ENCODE peak calls at places on chromosome 1, in eight cellular contexts. Y is lung; T is endodermal cell; D is neural progenitor cell; J is GM20000; S is LNCaP clone FGC; I is CD8-positive, alpha-beta T cell; K is BJ. O is an unnamed sample.

GRCh38 chr1:11528636-11529121 is 49.7 kb downstream of the DISP3 start:
- DNase-seq in Y (no peak), T (peak), D (no peak), J (no peak), S (no peak), I (no peak), K (no peak), O (no peak)

GRCh38 chr1:37020653-37021277 is 13.6 kb downstream of the GRIK3 start:
- DNase-seq in Y (no peak), T (peak), D (peak), J (no peak), S (no peak), I (no peak), K (no peak), O (no peak)

GRCh38 chr1:1285618-1286311 is 5.5 kb downstream of the SCNN1D start:
- DNase-seq in Y (no peak), T (peak), D (no peak), J (no peak), S (no peak), I (peak), K (no peak), O (no peak)

GRCh38 chr1:214427871-214428277 is 123.5 kb downstream of the PTPN14 start:
- DNase-seq in Y (no peak), T (no peak), D (no peak), J (peak), S (no peak), I (peak), K (peak), O (peak)

GRCh38 chr1:115182012-115182715 is 92.9 kb upstream of the TSPAN2 start:
- DNase-seq in Y (no peak), T (no peak), D (no peak), J (no peak), S (no peak), I (no peak), K (no peak), O (no peak)

GRCh38 chr1:206041640-206042039 is 11.3 kb upstream of the RHEX start:
- DNase-seq in Y (no peak), T (peak), D (peak), J (no peak), S (no peak), I (no peak), K (no peak), O (peak)

GRCh38 chr1:86741947-86742572 is 37.7 kb downstream of the SH3GLB1 start:
- DNase-seq in Y (no peak), T (no peak), D (peak), J (peak), S (no peak), I (peak), K (no peak), O (peak)

GRCh38 chr1:205517763-205518162 is 13.3 kb downstream of the CDK18 start:
- DNase-seq in Y (no peak), T (no peak), D (no peak), J (no peak), S (no peak), I (no peak), K (no peak), O (no peak)

GRCh38 chr1:244783138-244783537 is 52.3 kb upstream of the COX20 start:
- DNase-seq in Y (no peak), T (no peak), D (no peak), J (no peak), S (no peak), I (no peak), K (no peak), O (no peak)

GRCh38 chr1:151993734-151994496 is at the start of gene S100A10:
- DNase-seq in Y (peak), T (peak), D (peak), J (peak), S (no peak), I (peak), K (no peak), O (peak)

GRCh38 chr1:174999926-175000696 is at the start of gene CACYBP:
- DNase-seq in Y (peak), T (no peak), D (no peak), J (no peak), S (no peak), I (no peak), K (no peak), O (no peak)

GRCh38 chr1:204746838-204747442 is 61.4 kb upstream of the LRRN2 start:
- DNase-seq in Y (no peak), T (peak), D (peak), J (peak), S (no peak), I (peak), K (no peak), O (peak)

GRCh38 chr1:201694615-201695335 is 134.2 kb upstream of the IPO9 start:
- DNase-seq in Y (no peak), T (no peak), D (peak), J (no peak), S (no peak), I (no peak), K (no peak), O (no peak)

GRCh38 chr1:225146478-225146877 is 217.0 kb downstream of the DNAH14 start:
- DNase-seq in Y (no peak), T (peak), D (peak), J (no peak), S (no peak), I (no peak), K (no peak), O (no peak)

GRCh38 chr1:233993651-233994050 is 89.2 kb downstream of the SLC35F3 start:
- DNase-seq in Y (no peak), T (no peak), D (no peak), J (no peak), S (no peak), I (no peak), K (no peak), O (no peak)

GRCh38 chr1:210689741-210690635 is 361.3 kb downstream of the HHAT start:
- DNase-seq in Y (no peak), T (no peak), D (no peak), J (no peak), S (no peak), I (no peak), K (no peak), O (no peak)

GRCh38 chr1:1307261-1307907 is 346 bp downstream of the ACAP3 start:
- DNase-seq in Y (peak), T (no peak), D (peak), J (no peak), S (no peak), I (no peak), K (no peak), O (no peak)

GRCh38 chr1:162297208-162297607 is 79.4 kb downstream of the SPATA46 start:
- DNase-seq in Y (no peak), T (no peak), D (no peak), J (no peak), S (no peak), I (no peak), K (no peak), O (no peak)

GRCh38 chr1:160723332-160723731 is 11.7 kb upstream of the CD48 start:
- DNase-seq in Y (no peak), T (no peak), D (no peak), J (no peak), S (no peak), I (no peak), K (no peak), O (no peak)

GRCh38 chr1:160428655-160429054 is 28.3 kb downstream of the VANGL2 start:
- DNase-seq in Y (no peak), T (peak), D (peak), J (no peak), S (no peak), I (no peak), K (no peak), O (peak)

GRCh38 chr1:1907098-1907736 is 7.8 kb upstream of the CALML6 start:
- DNase-seq in Y (no peak), T (no peak), D (no peak), J (peak), S (no peak), I (no peak), K (no peak), O (peak)

GRCh38 chr1:11860083-11860482 is 1.3 kb upstream of the NPPB start:
- DNase-seq in Y (no peak), T (no peak), D (no peak), J (no peak), S (no peak), I (no peak), K (no peak), O (no peak)

GRCh38 chr1:203914292-203914691 is 52.9 kb downstream of the SNRPE start:
- DNase-seq in Y (no peak), T (no peak), D (no peak), J (no peak), S (no peak), I (no peak), K (no peak), O (no peak)

GRCh38 chr1:230120949-230121381 is 53.9 kb downstream of the GALNT2 start:
- DNase-seq in Y (no peak), T (peak), D (peak), J (no peak), S (peak), I (no peak), K (no peak), O (no peak)

GRCh38 chr1:66330711-66331110 is 203.2 kb upstream of the SGIP1 start:
- DNase-seq in Y (no peak), T (no peak), D (no peak), J (no peak), S (no peak), I (no peak), K (no peak), O (no peak)

GRCh38 chr1:27009601-27010197 is 3.0 kb downstream of the TENT5B start:
- DNase-seq in Y (no peak), T (peak), D (no peak), J (no peak), S (no peak), I (no peak), K (no peak), O (no peak)

GRCh38 chr1:88612299-88612698 is 71.8 kb upstream of the PKN2 start:
- DNase-seq in Y (no peak), T (no peak), D (peak), J (no peak), S (no peak), I (no peak), K (no peak), O (no peak)
- TF ChIP-seq CTCF in Y (no peak), T (peak), D (peak), J (no peak), S (no peak), I (no peak), K (no peak), O (no peak)

GRCh38 chr1:28540651-28541050 is 12.2 kb upstream of the TRNAU1AP start:
- DNase-seq in Y (no peak), T (peak), D (no peak), J (no peak), S (no peak), I (no peak), K (no peak), O (no peak)
- TF ChIP-seq CTCF in Y (no peak), T (peak), D (peak), J (no peak), S (peak), I (no peak), K (peak), O (no peak)

DNA sequence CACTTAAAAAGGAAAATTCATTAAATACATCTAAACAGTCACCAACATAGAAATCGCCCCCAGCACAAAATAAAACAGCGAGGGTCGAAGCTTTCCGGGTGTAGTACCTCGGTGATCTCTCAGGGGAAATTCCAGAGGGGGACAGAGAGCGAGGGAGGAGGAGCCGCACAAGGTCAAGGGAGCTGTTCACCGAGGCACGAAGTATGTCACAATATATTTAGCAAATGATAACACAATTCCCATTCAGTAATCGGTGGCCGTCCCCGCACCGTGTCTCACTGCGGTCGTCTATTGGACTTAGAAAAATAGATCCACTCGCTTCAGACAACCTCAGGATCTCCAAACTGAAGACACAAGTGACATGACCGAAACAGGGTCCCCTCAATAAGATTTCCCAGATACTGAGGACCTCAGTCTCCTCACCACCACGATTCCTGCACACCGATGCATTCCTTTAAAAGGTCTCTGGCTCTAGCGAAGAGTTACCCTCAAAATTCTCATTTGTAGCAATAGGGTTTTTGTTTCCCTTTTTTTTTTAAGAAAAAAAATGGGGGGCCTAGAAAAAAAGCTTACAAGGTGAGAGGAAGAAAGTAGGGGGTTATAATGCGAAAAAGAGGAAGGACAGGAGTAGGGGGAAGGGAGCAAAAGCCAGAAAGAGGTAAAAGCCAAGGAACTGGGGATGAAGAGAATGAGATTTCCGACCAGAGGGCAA is 1.1 kb downstream of the LPGAT1 start:
- DNase-seq in Y (no peak), T (peak), D (peak), J (peak), S (no peak), I (no peak), K (no peak), O (no peak)
- TF ChIP-seq CTCF in Y (no peak), T (peak), D (peak), J (no peak), S (no peak), I (no peak), K (peak), O (no peak)

GRCh38 chr1:207405814-207406213 is 48.3 kb upstream of the CR2 start:
- DNase-seq in Y (no peak), T (no peak), D (no peak), J (no peak), S (no peak), I (no peak), K (no peak), O (no peak)
- TF ChIP-seq CTCF in Y (no peak), T (no peak), D (no peak), J (no peak), S (no peak), I (no peak), K (no peak), O (peak)

GRCh38 chr1:10101929-10102328 is 69.2 kb downstream of the UBE4B start:
- DNase-seq in Y (no peak), T (no peak), D (no peak), J (no peak), S (no peak), I (no peak), K (no peak), O (no peak)
- TF ChIP-seq CTCF in Y (no peak), T (peak), D (no peak), J (no peak), S (peak), I (no peak), K (no peak), O (no peak)

DNA sequence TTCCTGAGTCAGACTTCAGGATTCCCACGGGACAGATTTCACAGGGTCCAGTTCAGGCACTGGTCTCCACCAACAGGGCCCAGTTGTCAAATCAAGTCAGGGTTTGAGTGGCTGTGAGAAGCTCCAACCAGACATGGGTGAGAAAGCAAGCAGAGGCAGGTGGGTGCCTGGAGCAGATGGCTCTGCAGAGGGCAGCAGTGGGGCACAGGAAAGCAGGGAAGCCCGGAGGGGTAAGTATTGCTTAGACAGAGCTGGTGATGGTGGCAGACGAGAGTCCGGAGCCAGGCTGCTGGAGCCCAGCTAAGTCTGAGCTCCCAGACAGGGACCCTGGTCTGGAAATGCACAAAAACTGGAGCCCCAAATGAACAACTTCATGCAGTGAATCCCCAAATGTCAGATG is 40.4 kb downstream of the RIMS3 start:
- DNase-seq in Y (no peak), T (peak), D (peak), J (no peak), S (no peak), I (peak), K (no peak), O (peak)
- TF ChIP-seq CTCF in Y (no peak), T (peak), D (peak), J (peak), S (peak), I (no peak), K (peak), O (peak)

GRCh38 chr1:47393141-47393540 is 22.9 kb upstream of the FOXE3 start:
- DNase-seq in Y (no peak), T (no peak), D (no peak), J (no peak), S (no peak), I (no peak), K (no peak), O (no peak)
- TF ChIP-seq CTCF in Y (no peak), T (no peak), D (no peak), J (no peak), S (no peak), I (no peak), K (no peak), O (no peak)

DNA sequence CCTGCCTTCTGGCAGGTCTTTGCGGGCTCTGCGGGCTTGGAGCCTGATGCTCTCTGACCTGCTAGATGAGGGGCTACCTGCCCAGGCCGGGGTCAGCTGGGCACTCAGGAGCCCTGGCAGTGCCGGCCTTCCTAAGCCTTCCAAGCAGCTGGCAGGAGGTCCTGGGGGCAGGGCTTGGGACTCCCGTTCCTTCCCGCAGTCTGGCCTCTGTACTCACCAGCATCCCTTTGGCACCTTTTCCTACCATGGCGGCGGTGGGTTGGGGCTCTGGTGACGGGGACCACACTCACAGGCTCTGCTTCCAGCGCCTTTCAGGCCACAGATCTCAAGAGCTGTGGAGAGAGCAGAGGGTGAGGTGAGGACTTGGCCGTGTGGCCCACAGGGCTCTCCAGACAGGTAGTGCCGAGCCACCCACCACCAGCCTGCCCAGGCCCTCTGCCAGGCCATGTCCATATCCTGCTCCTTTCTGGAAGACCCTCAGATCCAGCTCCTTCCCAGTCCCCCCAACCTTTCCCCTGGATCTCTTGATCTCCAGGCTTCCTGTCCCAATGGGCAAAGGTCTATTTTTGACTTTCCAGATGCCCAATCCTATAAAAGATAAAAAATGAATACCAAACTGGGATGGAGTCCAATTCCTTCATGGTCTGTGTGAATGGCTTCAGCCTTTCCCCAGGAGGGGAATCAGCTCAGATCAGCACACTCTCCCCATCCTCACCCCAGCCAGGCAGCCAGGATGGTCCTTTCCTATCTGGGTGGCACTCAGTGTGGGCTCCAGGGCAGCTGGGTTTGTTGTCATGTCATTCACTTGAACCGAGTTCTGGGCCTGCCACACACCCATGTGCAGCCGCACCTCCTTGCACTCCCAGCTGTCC is 7.0 kb downstream of the SLC6A9 start:
- DNase-seq in Y (no peak), T (no peak), D (no peak), J (no peak), S (no peak), I (no peak), K (no peak), O (no peak)
- TF ChIP-seq CTCF in Y (no peak), T (no peak), D (no peak), J (no peak), S (no peak), I (no peak), K (no peak), O (no peak)

GRCh38 chr1:200490183-200490582 is 80.3 kb upstream of the ZNF281 start:
- DNase-seq in Y (no peak), T (no peak), D (no peak), J (no peak), S (no peak), I (no peak), K (no peak), O (no peak)
- TF ChIP-seq CTCF in Y (no peak), T (no peak), D (no peak), J (no peak), S (no peak), I (no peak), K (no peak), O (no peak)

DNA sequence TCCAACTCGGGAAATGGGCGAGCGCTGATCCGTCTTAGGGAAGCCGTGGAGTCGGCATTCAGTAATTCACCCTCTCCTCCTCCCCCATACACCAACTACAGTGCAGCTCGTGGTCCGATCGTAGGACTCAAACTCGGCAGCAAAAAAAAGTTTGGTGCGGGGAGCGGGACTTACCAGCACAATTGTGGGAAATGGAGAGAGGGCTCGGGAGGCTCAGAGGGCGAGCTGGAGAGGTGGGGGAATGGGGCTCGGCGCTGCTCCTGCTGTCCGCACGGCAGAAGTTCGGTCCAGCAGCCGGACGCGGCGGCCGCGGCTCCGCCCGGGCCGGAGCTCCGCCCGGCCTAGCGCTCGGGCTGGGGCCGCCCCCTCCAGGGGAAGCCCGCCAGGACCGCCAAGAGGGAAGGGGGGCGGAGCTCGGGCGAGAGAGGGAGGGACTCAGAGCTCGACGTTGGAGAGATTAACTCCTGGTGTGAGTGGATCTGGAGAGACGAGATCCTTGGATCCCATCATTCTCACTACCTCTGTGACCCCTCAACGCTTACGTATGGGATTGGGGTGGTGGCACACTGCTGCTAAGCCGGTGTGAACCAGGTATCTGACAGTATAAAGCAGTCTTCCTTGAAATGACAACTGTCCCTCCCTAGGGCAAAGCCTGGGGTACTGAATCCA is 744 bp upstream of the PIAS3 start:
- DNase-seq in Y (peak), T (peak), D (peak), J (peak), S (peak), I (peak), K (peak), O (peak)
- TF ChIP-seq CTCF in Y (no peak), T (peak), D (no peak), J (no peak), S (no peak), I (no peak), K (peak), O (no peak)